ENCODE peak calls at places on chromosome X, in five cellular contexts. Y is tibial nerve, G is brain microvascular endothelial cell, L is ELR, D is activated T-cell treated with anti-CD3 and anti-CD28 coated beads for 48 hours. V is an unnamed sample.

GRCh38 chrX:118347131-118347530 is 1.2 kb downstream of the WDR44 start:
- DNase-seq in Y (no peak), G (peak), L (peak), D (no peak), V (no peak)

GRCh38 chrX:10240918-10241317 is 84.1 kb downstream of the CLCN4 start:
- DNase-seq in Y (no peak), G (peak), L (peak), D (no peak), V (no peak)

GRCh38 chrX:21004835-21005234 is 369.4 kb upstream of the CNKSR2 start:
- DNase-seq in Y (no peak), G (no peak), L (peak), D (no peak), V (no peak)

GRCh38 chrX:152876931-152877840 is 20.7 kb upstream of the ZNF185 start:
- DNase-seq in Y (no peak), G (no peak), L (no peak), D (no peak), V (no peak)

GRCh38 chrX:153878969-153879653 is 6.9 kb downstream of the L1CAM start:
- DNase-seq in Y (no peak), G (no peak), L (no peak), D (no peak), V (peak)

GRCh38 chrX:3811331-3812311 is 98.2 kb upstream of the PRKX start:
- DNase-seq in Y (no peak), G (peak), L (peak), D (peak), V (peak)

GRCh38 chrX:17500145-17500579 is 125.2 kb downstream of the NHS start:
- DNase-seq in Y (no peak), G (peak), L (peak), D (no peak), V (no peak)

GRCh38 chrX:133448512-133449076 is 33.3 kb upstream of the GPC4 start:
- DNase-seq in Y (no peak), G (no peak), L (no peak), D (no peak), V (no peak)

GRCh38 chrX:119503484-119503861 is 35.2 kb downstream of the SLC25A5 start:
- DNase-seq in Y (no peak), G (peak), L (peak), D (no peak), V (no peak)

GRCh38 chrX:71143508-71143907 is 1.1 kb upstream of the NLGN3 start:
- DNase-seq in Y (peak), G (no peak), L (no peak), D (no peak), V (no peak)

GRCh38 chrX:8548446-8548845 is 83.8 kb downstream of the VCX3B start:
- DNase-seq in Y (no peak), G (no peak), L (no peak), D (no peak), V (no peak)

GRCh38 chrX:153598541-153599191 is at the start of gene CCNQ:
- DNase-seq in Y (no peak), G (no peak), L (peak), D (no peak), V (peak)

GRCh38 chrX:133593531-133593930 is 178.2 kb upstream of the GPC4 start:
- DNase-seq in Y (no peak), G (no peak), L (no peak), D (no peak), V (no peak)

GRCh38 chrX:107878106-107878505 is 52.4 kb downstream of the MID2 start:
- DNase-seq in Y (no peak), G (no peak), L (no peak), D (no peak), V (no peak)

GRCh38 chrX:7083468-7084396 is 63.8 kb upstream of the STS start:
- DNase-seq in Y (no peak), G (peak), L (peak), D (peak), V (peak)

GRCh38 chrX:28586891-28587635 is at the start of gene IL1RAPL1:
- DNase-seq in Y (no peak), G (peak), L (no peak), D (no peak), V (no peak)

V was measured in stimulated activated CD4-positive, alpha-beta T cell treated with anti-CD3 and anti-CD28 coated beads, Interleukin-2, amount 100 ng/mL, for 24 hours.